ENCODE peak calls at places on chromosomes 2 and 18, in seven cellular contexts. I, B, M, N, O, P and L are unnamed samples.

GRCh38 chr2:64865073-64865830 is 123.9 kb upstream of the SLC1A4 start:
- DNase-seq in I (peak; percentile 67), B (peak; percentile 71), M (peak; percentile 79), N (peak; percentile 47), O (peak; percentile 65), P (peak; percentile 91), L (peak; percentile 57)

GRCh38 chr2:188518391-188518790 is 226.7 kb downstream of the GULP1 start:
- DNase-seq in I (peak; percentile 2), B (no peak), M (no peak), N (no peak), O (no peak), P (no peak), L (no peak)

GRCh38 chr2:229980440-229981184 is 58.3 kb downstream of the FBXO36 start:
- DNase-seq in I (peak; percentile 76), B (peak; percentile 55), M (peak; percentile 69), N (peak; percentile 10), O (peak; percentile 48), P (no peak), L (peak; percentile 12)

GRCh38 chr18:78875268-78875997 is 104.2 kb upstream of the SALL3 start:
- DNase-seq in I (peak; percentile 50), B (peak; percentile 5), M (no peak), N (no peak), O (peak; percentile 64), P (peak; percentile 10), L (no peak)

GRCh38 chr2:153510996-153511395 is 32.4 kb upstream of the RPRM start:
- DNase-seq in I (no peak), B (no peak), M (no peak), N (no peak), O (no peak), P (no peak), L (no peak)

GRCh38 chr2:55103039-55103438 is 52.8 kb upstream of the RTN4 start:
- DNase-seq in I (no peak), B (no peak), M (no peak), N (no peak), O (no peak), P (no peak), L (no peak)

GRCh38 chr18:79510731-79511141 is 115.0 kb downstream of the NFATC1 start:
- DNase-seq in I (no peak), B (no peak), M (peak; percentile 39), N (no peak), O (no peak), P (no peak), L (no peak)

GRCh38 chr2:158460632-158461297 is 4.0 kb downstream of the PKP4 start:
- DNase-seq in I (no peak), B (no peak), M (no peak), N (no peak), O (no peak), P (no peak), L (no peak)

GRCh38 chr2:181623159-181623558 is 33.7 kb downstream of the CERKL start:
- DNase-seq in I (no peak), B (no peak), M (no peak), N (no peak), O (no peak), P (no peak), L (no peak)

GRCh38 chr2:180141600-180141999 is 134.5 kb upstream of the CWC22 start:
- DNase-seq in I (no peak), B (no peak), M (no peak), N (no peak), O (no peak), P (no peak), L (no peak)

GRCh38 chr2:84285056-84285747 is 173.9 kb downstream of the SUCLG1 start:
- DNase-seq in I (no peak), B (peak; percentile 49), M (no peak), N (no peak), O (no peak), P (no peak), L (no peak)